ENCODE peak calls at places on chromosomes 6 and 20, in five cellular contexts. D is Panc1; K is SHP77; Y is stimulated activated CD4-positive, alpha-beta T cell treated with anti-CD3 and anti-CD28 coated beads, Interleukin-15, amount 100 ng/mL, for 1 hour; U is CD4-positive, alpha-beta memory T cell. O is an unnamed sample.

GRCh38 chr20:34938466-34939163 is 17.0 kb downstream of the GSS start:
- DNase-seq in D (no peak), K (no peak), Y (no peak), U (no peak), O (no peak)

GRCh38 chr6:15036690-15037245 is 209.1 kb upstream of the JARID2 start:
- DNase-seq in D (no peak), K (peak), Y (no peak), U (no peak), O (no peak)

GRCh38 chr6:91240878-91241603 is 654.2 kb upstream of the MAP3K7 start:
- DNase-seq in D (no peak), K (no peak), Y (no peak), U (no peak), O (no peak)

GRCh38 chr20:61295726-61296628 is 43.9 kb downstream of the CDH4 start:
- DNase-seq in D (no peak), K (no peak), Y (no peak), U (no peak), O (no peak)

GRCh38 chr20:50191566-50192363 is 1.1 kb downstream of the CEBPB start:
- DNase-seq in D (no peak), K (peak), Y (peak), U (peak), O (peak)

GRCh38 chr6:34284563-34285545 is 36.0 kb upstream of the SMIM29 start:
- DNase-seq in D (no peak), K (no peak), Y (no peak), U (no peak), O (no peak)

GRCh38 chr6:119312875-119313338 is 36.7 kb downstream of the MAN1A1 start:
- DNase-seq in D (no peak), K (no peak), Y (no peak), U (peak), O (no peak)

GRCh38 chr6:165875946-165876345 is 212.9 kb upstream of the PDE10A start:
- DNase-seq in D (no peak), K (no peak), Y (no peak), U (no peak), O (no peak)

GRCh38 chr6:36139431-36139830 is 9.1 kb downstream of the MAPK13 start:
- DNase-seq in D (no peak), K (no peak), Y (no peak), U (no peak), O (no peak)

O was measured in effector CD4-positive, alpha-beta T cell.